ENCODE peak calls at places on chromosome 16, in ten cellular contexts. C, P, K, T, F, U, N, D, H and V are unnamed samples.

GRCh38 chr16:4814542-4815173 is 12.2 kb upstream of the ROGDI start:
- DNase-seq in C (no peak), P (no peak), K (no peak), T (no peak), F (no peak), U (no peak), N (peak), D (no peak), H (no peak), V (no peak)

GRCh38 chr16:8655184-8655717 is 19.2 kb upstream of the ABAT start:
- DNase-seq in C (peak), P (no peak), K (peak), T (no peak), F (no peak), U (peak), N (no peak), D (no peak), H (peak), V (no peak)

GRCh38 chr16:4096509-4096908 is 19.7 kb downstream of the ADCY9 start:
- DNase-seq in C (no peak), P (no peak), K (no peak), T (no peak), F (no peak), U (no peak), N (no peak), D (no peak), H (no peak), V (no peak)

GRCh38 chr16:84567446-84567962 is 50.4 kb downstream of the COTL1 start:
- DNase-seq in C (no peak), P (no peak), K (no peak), T (no peak), F (no peak), U (no peak), N (no peak), D (no peak), H (no peak), V (no peak)

GRCh38 chr16:4315185-4316102 is at the start of gene GLIS2:
- DNase-seq in C (peak), P (no peak), K (peak), T (no peak), F (no peak), U (peak), N (peak), D (peak), H (peak), V (no peak)

GRCh38 chr16:49564577-49565224 is 191.1 kb downstream of the C16orf78 start:
- DNase-seq in C (no peak), P (no peak), K (no peak), T (no peak), F (no peak), U (no peak), N (no peak), D (peak), H (no peak), V (no peak)

GRCh38 chr16:24163935-24164334 is 92.2 kb upstream of the CACNG3 start:
- DNase-seq in C (no peak), P (no peak), K (no peak), T (no peak), F (no peak), U (no peak), N (no peak), D (no peak), H (no peak), V (no peak)

GRCh38 chr16:2432801-2433505 is 3.7 kb downstream of the CCNF start:
- DNase-seq in C (no peak), P (no peak), K (no peak), T (no peak), F (no peak), U (no peak), N (no peak), D (no peak), H (no peak), V (no peak)

GRCh38 chr16:68954871-68955635 is 111.7 kb downstream of the TANGO6 start:
- DNase-seq in C (no peak), P (no peak), K (no peak), T (no peak), F (no peak), U (no peak), N (no peak), D (no peak), H (no peak), V (no peak)

GRCh38 chr16:20216818-20217217 is 110.5 kb downstream of the GP2 start:
- DNase-seq in C (no peak), P (no peak), K (no peak), T (no peak), F (no peak), U (no peak), N (no peak), D (no peak), H (no peak), V (no peak)

GRCh38 chr16:16163109-16163508 is 60.2 kb downstream of the ABCC6 start:
- DNase-seq in C (no peak), P (no peak), K (no peak), T (no peak), F (no peak), U (no peak), N (no peak), D (no peak), H (no peak), V (no peak)